ENCODE peak calls at places on chromosomes 2 and 18, in nine cellular contexts. L, V, J, A, C, W, Y, O and I are unnamed samples.
A peak's percentile ranks its signal among the peaks of the same experiment; 100 is the strongest.

GRCh38 chr2:72138011-72138881 is 9.4 kb downstream of the CYP26B1 start:
- DNase-seq in L (no peak), V (no peak), J (no peak), Y (peak; percentile 31), A (no peak), O (peak; percentile 83), C (peak; percentile 11), W (peak; percentile 12), I (no peak)

GRCh38 chr2:203758841-203759691 is 52.6 kb downstream of the CD28 start:
- DNase-seq in V (peak; percentile 53), W (no peak), Y (no peak), L (no peak), C (no peak), O (no peak), A (no peak), J (no peak), I (peak; percentile 75)

GRCh38 chr2:178277741-178278197 is 83.5 kb downstream of the OSBPL6 start:
- DNase-seq in C (no peak), V (no peak), Y (no peak), A (no peak), J (peak; percentile 75), L (no peak), O (no peak), W (no peak), I (peak; percentile 34)

GRCh38 chr2:95277246-95277906 is 3.1 kb downstream of the PROM2 start:
- DNase-seq in V (no peak), J (peak; percentile 45), Y (peak; percentile 79), W (peak; percentile 30), O (peak; percentile 87), C (no peak), L (no peak), A (no peak), I (no peak)

GRCh38 chr18:4352746-4353522 is 102.2 kb downstream of the DLGAP1 start:
- DNase-seq in A (no peak), C (no peak), W (no peak), O (no peak), L (no peak), J (no peak), Y (no peak), V (no peak), I (no peak)

GRCh38 chr2:160337728-160338127 is 137.7 kb upstream of the ITGB6 start:
- DNase-seq in V (no peak), Y (no peak), W (no peak), A (no peak), L (no peak), C (no peak), O (no peak), J (no peak), I (no peak)

GRCh38 chr2:120991401-120991800 is 255.7 kb downstream of the GLI2 start:
- DNase-seq in O (peak; percentile 53), A (no peak), W (no peak), J (no peak), L (no peak), V (no peak), C (peak; percentile 2), Y (no peak), I (no peak)

GRCh38 chr18:31102020-31102684 is at the start of gene DSC2:
- DNase-seq in W (no peak), O (peak; percentile 88), A (peak; percentile 51), C (no peak), J (peak; percentile 79), V (no peak), L (peak; percentile 21), Y (peak; percentile 47), I (no peak)

GRCh38 chr2:237201461-237202287 is 116.0 kb downstream of the COPS8 start:
- DNase-seq in V (peak; percentile 88), L (no peak), C (peak; percentile 49), W (no peak), Y (peak; percentile 49), A (no peak), J (peak; percentile 82), O (peak; percentile 88), I (peak; percentile 67)

GRCh38 chr2:182597570-182597969 is 118.5 kb upstream of the DNAJC10 start:
- DNase-seq in J (no peak), Y (no peak), A (no peak), W (no peak), O (no peak), L (no peak), V (no peak), C (no peak), I (peak; percentile 78)

GRCh38 chr2:27754831-27755230 is 16.7 kb upstream of the MRPL33 start:
- DNase-seq in Y (no peak), W (no peak), C (no peak), O (peak; percentile 50), A (no peak), L (no peak), J (no peak), V (no peak), I (no peak)

GRCh38 chr2:27751377-27751776 is 20.1 kb upstream of the MRPL33 start:
- DNase-seq in V (no peak), Y (no peak), C (no peak), O (peak; percentile 70), L (no peak), J (no peak), A (no peak), W (no peak), I (no peak)

GRCh38 chr2:27753744-27754588 is 17.6 kb upstream of the MRPL33 start:
- DNase-seq in L (peak; percentile 75), W (peak; percentile 78), C (peak; percentile 60), O (peak; percentile 93), J (peak; percentile 86), V (peak; percentile 32), A (peak; percentile 83), Y (peak; percentile 50), I (peak; percentile 85)

GRCh38 chr2:27756091-27756490 is 15.4 kb upstream of the MRPL33 start:
- DNase-seq in Y (no peak), W (no peak), L (no peak), V (no peak), J (no peak), C (no peak), O (peak; percentile 45), A (no peak), I (no peak)

GRCh38 chr2:27752551-27753237 is 18.8 kb upstream of the MRPL33 start:
- DNase-seq in C (no peak), V (no peak), W (no peak), J (peak; percentile 57), Y (no peak), O (peak; percentile 65), A (peak; percentile 34), L (no peak), I (no peak)
- H3K4me3 ChIP-seq in C (no peak overlapping the region), V (no peak overlapping the region), W (no peak overlapping the region), J (peak overlapping the region; percentile 44), Y (no peak overlapping the region), O (no peak overlapping the region), A (no peak overlapping the region), L (no peak overlapping the region), I (no peak overlapping the region)

DNA sequence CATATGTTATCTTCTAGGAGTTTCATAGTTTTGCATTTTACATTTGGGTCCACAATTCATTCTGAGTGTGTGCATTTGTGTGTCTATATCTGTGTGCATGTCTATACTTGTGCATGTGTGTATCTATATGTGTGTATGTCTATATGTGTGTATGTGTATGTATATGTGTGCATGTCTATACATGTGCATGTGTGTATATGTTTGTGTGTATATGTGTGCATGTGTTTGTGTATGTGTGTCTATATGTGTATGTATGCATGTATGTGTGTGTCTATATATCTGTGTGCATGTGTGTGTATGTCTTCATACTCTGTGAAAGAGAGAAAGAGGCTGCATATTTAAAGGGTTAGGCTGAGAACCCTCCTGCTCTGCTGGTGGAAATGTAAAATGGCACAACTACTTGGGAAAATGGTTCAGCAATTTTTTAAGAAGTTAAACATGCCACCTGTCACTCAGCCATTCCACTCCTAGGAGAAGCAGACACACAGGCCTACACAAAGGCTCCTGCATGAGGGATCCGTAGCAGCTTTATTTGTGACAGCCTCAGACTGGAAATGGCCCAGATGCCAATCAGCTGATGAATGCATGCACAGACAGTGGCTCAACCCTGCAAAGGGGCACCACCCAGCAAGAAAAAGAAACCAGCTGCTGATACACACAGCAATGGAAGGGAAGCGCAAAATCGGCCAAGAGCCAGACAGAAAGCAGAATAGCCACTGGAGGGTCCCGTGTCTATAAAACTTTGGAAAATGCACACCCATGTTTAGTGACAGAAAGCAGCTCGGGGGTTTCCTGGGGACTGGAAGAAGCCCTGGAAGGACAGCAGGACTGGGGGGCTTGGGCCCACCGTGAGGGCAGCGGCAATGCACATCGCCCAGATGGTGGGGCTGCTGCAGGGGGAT is 146.8 kb downstream of the SEPTIN10 start:
- DNase-seq in L (no peak), O (peak; percentile 54), V (peak; percentile 10), W (no peak), Y (peak; percentile 69), J (no peak), A (no peak), C (no peak), I (peak; percentile 43)
- H3K4me3 ChIP-seq in L (no peak overlapping the region), O (no peak overlapping the region), V (no peak overlapping the region), W (no peak overlapping the region), Y (no peak overlapping the region), J (no peak overlapping the region), A (no peak overlapping the region), C (no peak overlapping the region), I (no peak overlapping the region)

GRCh38 chr2:236052926-236053846 is 115.0 kb downstream of the GBX2 start:
- DNase-seq in W (no peak), C (no peak), V (no peak), J (no peak), Y (no peak), A (no peak), O (no peak), L (no peak), I (no peak)

GRCh38 chr2:236055471-236055870 is 112.7 kb downstream of the GBX2 start:
- DNase-seq in C (no peak), Y (no peak), V (no peak), W (no peak), A (no peak), J (no peak), O (no peak), L (no peak), I (no peak)

GRCh38 chr2:236054125-236054524 is 114.1 kb downstream of the GBX2 start:
- DNase-seq in W (no peak), Y (no peak), O (no peak), V (no peak), A (no peak), C (no peak), L (no peak), J (no peak), I (no peak)

GRCh38 chr2:236052206-236052605 is 116.0 kb downstream of the GBX2 start:
- DNase-seq in O (no peak), V (no peak), Y (no peak), J (no peak), C (no peak), A (no peak), W (no peak), L (no peak), I (no peak)

GRCh38 chr2:236054661-236055060 is 113.5 kb downstream of the GBX2 start:
- DNase-seq in O (no peak), A (no peak), W (no peak), L (no peak), J (no peak), Y (no peak), C (no peak), V (no peak), I (no peak)
- H3K4me3 ChIP-seq in O (no peak overlapping the region), A (no peak overlapping the region), W (no peak overlapping the region), L (no peak overlapping the region), J (no peak overlapping the region), Y (no peak overlapping the region), C (no peak overlapping the region), V (no peak overlapping the region), I (no peak overlapping the region)

DNA sequence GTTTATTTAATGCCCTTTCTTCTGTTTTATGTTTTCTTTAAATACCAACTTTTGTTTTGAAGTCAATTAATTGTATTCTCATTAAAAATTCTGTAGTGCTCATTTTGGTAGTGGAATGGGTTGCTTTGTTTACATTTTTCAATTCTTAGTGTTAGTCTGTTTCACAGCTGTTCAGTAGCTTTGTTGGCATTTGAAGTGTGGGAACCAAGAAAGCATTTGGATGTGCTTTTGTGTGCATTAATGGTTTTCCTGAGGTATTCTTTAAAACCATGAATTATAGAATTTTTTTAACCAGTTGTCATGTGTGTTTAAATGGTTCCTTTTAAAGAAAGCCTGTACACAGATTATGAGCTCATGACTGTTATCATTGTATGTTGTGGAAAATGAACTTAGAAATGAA is 19.7 kb downstream of the MIB1 start:
- DNase-seq in J (no peak), L (no peak), Y (no peak), C (no peak), V (no peak), W (no peak), A (no peak), O (no peak), I (peak; percentile 8)
- H3K4me3 ChIP-seq in J (no peak overlapping the region), L (no peak overlapping the region), Y (no peak overlapping the region), C (no peak overlapping the region), V (no peak overlapping the region), W (no peak overlapping the region), A (no peak overlapping the region), O (no peak overlapping the region), I (no peak overlapping the region)